ENCODE peak calls at places on chromosomes 1 and 21, in nine cellular contexts. D, W, T, C, M, O, K, B and Z are unnamed samples.

GRCh38 chr21:44709426-44710293 is 1.7 kb downstream of the TSPEAR start:
- DNase-seq in B (peak; percentile 57), D (peak; percentile 70), M (peak; percentile 90), C (no peak), W (no peak), K (no peak), T (no peak), O (peak; percentile 56), Z (no peak)

GRCh38 chr1:32179443-32180185 is at the start of gene TXLNA:
- DNase-seq in T (peak; percentile 72), W (peak; percentile 98), D (peak; percentile 98), M (peak; percentile 94), C (peak; percentile 96), B (peak; percentile 94), O (peak; percentile 66), K (peak; percentile 85), Z (peak; percentile 85)

GRCh38 chr1:39105841-39106765 is 80.0 kb downstream of the NDUFS5 start:
- DNase-seq in B (peak; percentile 61), O (no peak), M (peak; percentile 23), T (no peak), D (peak; percentile 80), C (peak; percentile 50), K (no peak), W (peak; percentile 49), Z (no peak)

GRCh38 chr1:235865565-235866206 is 1.0 kb downstream of the LYST start:
- DNase-seq in D (no peak), O (no peak), M (no peak), W (no peak), C (no peak), B (no peak), K (no peak), T (no peak), Z (no peak)

GRCh38 chr1:206663832-206664652 is 20.7 kb upstream of the MAPKAPK2 start:
- DNase-seq in W (peak; percentile 77), O (peak; percentile 73), K (peak; percentile 44), D (no peak), T (no peak), C (peak; percentile 30), B (peak; percentile 89), M (peak; percentile 80), Z (peak; percentile 63)

GRCh38 chr1:26533951-26534514 is 4.5 kb downstream of the RPS6KA1 start:
- DNase-seq in D (no peak), W (no peak), T (no peak), C (no peak), M (no peak), B (no peak), O (no peak), K (no peak), Z (no peak)

GRCh38 chr1:223180803-223181321 is 37.8 kb upstream of the TLR5 start:
- DNase-seq in O (no peak), B (no peak), K (no peak), M (no peak), D (no peak), C (no peak), T (no peak), W (no peak), Z (no peak)

GRCh38 chr1:9374748-9375345 is 82.2 kb downstream of the SPSB1 start:
- DNase-seq in O (no peak), W (no peak), M (no peak), D (no peak), C (no peak), B (peak; percentile 26), T (no peak), K (no peak), Z (no peak)

GRCh38 chr1:195717651-195718050 is 890.6 kb downstream of the KCNT2 start:
- DNase-seq in M (no peak), C (no peak), T (no peak), O (peak; percentile 6), D (no peak), W (peak; percentile 30), B (peak; percentile 21), K (no peak), Z (no peak)

GRCh38 chr1:32311709-32312393 is 20.0 kb downstream of the HDAC1 start:
- DNase-seq in D (no peak), O (no peak), C (no peak), T (no peak), B (no peak), M (no peak), K (no peak), W (no peak), Z (no peak)

GRCh38 chr1:52460686-52461085 is 56.3 kb downstream of the PRPF38A start:
- DNase-seq in T (no peak), M (no peak), D (no peak), O (no peak), K (no peak), W (no peak), B (no peak), C (no peak), Z (no peak)